ENCODE peak calls at places on chromosomes 11 and 22, in six cellular contexts. C is AG20443; F is HTR-8/SVneo; T is activated CD4-positive, alpha-beta memory T cell treated with anti-CD3 and anti-CD28 coated beads, Interleukin-2, amount 10 ng/mL, durations not matched to agents 7 days and 5 days; U is activated T-helper 9 cell treated with anti-CD3 and anti-CD28 coated beads, Interleukin-2, amount 50 U/mL, for 16 hours; I is GM12865. L is an unnamed sample.
A peak's percentile ranks its signal among the peaks of the same experiment; 100 is the strongest.

GRCh38 chr11:35285471-35285870 is 133.9 kb downstream of the SLC1A2 start:
- DNase-seq in F (no peak), U (no peak), I (no peak), T (no peak), C (no peak), L (no peak)

GRCh38 chr22:33803371-33803770 is 116.9 kb downstream of the LARGE1 start:
- DNase-seq in I (no peak), F (no peak), U (no peak), T (no peak), C (peak; percentile 89), L (no peak)

GRCh38 chr11:64923151-64923661 is 1.3 kb upstream of the PPP2R5B start:
- DNase-seq in U (no peak), T (no peak), I (no peak), C (no peak), F (no peak), L (peak; percentile 82)

GRCh38 chr11:17915500-17916143 is 97.2 kb downstream of the SERGEF start:
- DNase-seq in C (no peak), I (no peak), T (no peak), F (no peak), U (no peak), L (no peak)

GRCh38 chr11:76141901-76142300 is 64.4 kb downstream of the WNT11 start:
- DNase-seq in F (no peak), U (no peak), I (no peak), C (no peak), T (no peak), L (no peak)

GRCh38 chr22:26585104-26585790 is 4.7 kb downstream of the TPST2 start:
- DNase-seq in I (no peak), T (peak; percentile 24), C (peak; percentile 63), U (no peak), F (peak; percentile 60), L (peak; percentile 66)

GRCh38 chr22:31082606-31083376 is 1.7 kb downstream of the SMTN start:
- DNase-seq in F (peak; percentile 42), C (peak; percentile 76), U (no peak), I (peak; percentile 41), T (peak; percentile 57), L (peak; percentile 82)

GRCh38 chr11:107719557-107720304 is 7.9 kb upstream of the SLN start:
- DNase-seq in C (no peak), U (no peak), I (no peak), T (no peak), F (no peak), L (no peak)

GRCh38 chr22:44360686-44361381 is 48.1 kb upstream of the SHISAL1 start:
- DNase-seq in C (peak; percentile 93), I (no peak), T (no peak), U (no peak), F (peak; percentile 52), L (peak; percentile 64)